ENCODE peak calls at places on chromosomes 11 and 22, in eight cellular contexts. O, V, R, M, S, H, X and U are unnamed samples.

GRCh38 chr11:65189191-65189590 is 7.5 kb downstream of the CAPN1 start:
- DNase-seq in S (no peak), H (no peak), V (no peak), X (no peak), O (no peak), M (no peak), R (peak; percentile 22), U (no peak)

GRCh38 chr11:129287920-129288319 is 87.7 kb upstream of the BARX2 start:
- DNase-seq in S (no peak), R (no peak), M (no peak), X (no peak), H (no peak), V (no peak), O (no peak), U (no peak)

GRCh38 chr11:118058311-118059230 is 18.3 kb upstream of the TMPRSS4 start:
- DNase-seq in M (peak; percentile 47), X (no peak), R (no peak), V (no peak), S (no peak), O (no peak), H (no peak), U (no peak)

GRCh38 chr11:44243633-44244343 is 66.2 kb downstream of the ALX4 start:
- DNase-seq in S (peak; percentile 53), X (no peak), V (peak; percentile 85), O (no peak), M (no peak), R (no peak), H (no peak), U (peak; percentile 33)

GRCh38 chr22:19201130-19201857 is 22.8 kb upstream of the SLC25A1 start:
- DNase-seq in S (no peak), H (no peak), R (no peak), O (no peak), X (no peak), M (no peak), V (no peak), U (no peak)

GRCh38 chr11:7449841-7450214 is 35.5 kb upstream of the OLFML1 start:
- DNase-seq in S (no peak), O (no peak), H (no peak), V (no peak), X (no peak), R (no peak), M (no peak), U (peak; percentile 55)

GRCh38 chr11:86793307-86793706 is 7.0 kb upstream of the PRSS23 start:
- DNase-seq in H (no peak), S (no peak), O (no peak), R (no peak), V (no peak), M (no peak), X (no peak), U (no peak)

GRCh38 chr11:10623797-10624761 is 55.6 kb upstream of the LYVE1 start:
- DNase-seq in H (no peak), X (peak; percentile 71), O (no peak), R (no peak), V (peak; percentile 36), S (peak; percentile 57), M (no peak), U (no peak)

GRCh38 chr11:117281159-117281558 is 10.0 kb upstream of the BACE1-AS start:
- DNase-seq in S (peak; percentile 11), M (no peak), X (no peak), R (no peak), H (no peak), O (no peak), V (no peak), U (peak; percentile 74)

GRCh38 chr11:118910309-118911112 is 15.2 kb downstream of the BCL9L start:
- DNase-seq in H (peak; percentile 33), V (peak; percentile 87), R (no peak), S (peak; percentile 75), O (peak; percentile 77), M (peak; percentile 82), X (peak; percentile 83), U (peak; percentile 93)

DNA sequence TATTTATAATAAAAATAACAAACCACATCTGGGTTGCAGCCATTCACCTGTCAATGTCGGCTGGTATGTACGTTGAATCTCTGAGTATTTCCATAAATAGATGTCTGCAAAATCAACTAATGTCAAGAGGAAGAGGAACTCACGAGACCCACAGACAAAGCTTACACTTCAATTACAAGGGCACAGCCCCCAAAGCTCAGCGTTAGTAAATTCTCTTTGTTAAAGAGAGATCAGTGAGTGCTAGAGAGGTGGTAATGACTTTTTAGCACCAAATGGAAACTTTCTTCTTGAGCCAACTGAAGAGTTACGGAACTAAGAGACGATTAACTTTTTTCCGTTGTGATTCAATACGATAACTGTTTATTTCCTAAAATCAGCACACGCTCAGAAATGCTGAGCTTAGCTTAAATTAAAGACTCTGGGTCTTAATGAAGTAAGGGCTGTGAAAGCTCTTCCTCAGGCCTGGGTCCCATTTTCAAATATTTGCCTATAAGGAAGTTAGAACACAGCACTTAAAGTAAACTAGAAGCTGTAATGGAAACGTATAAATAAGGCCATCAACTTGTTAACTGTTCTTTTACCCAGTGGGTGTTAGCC is 22.7 kb upstream of the TFIP11 start:
- DNase-seq in R (no peak), O (no peak), S (no peak), M (no peak), H (no peak), X (no peak), V (no peak), U (no peak)
- H3K4me1 ChIP-seq in R (peaks cover 5% of the 10 kb centered on the region), O (peaks cover 15% of the 10 kb centered on the region), S (peaks cover 2% of the 10 kb centered on the region), M (peaks cover 20% of the 10 kb centered on the region), H (peaks cover 2% of the 10 kb centered on the region), X (no peaks in the 10 kb centered on the region), V (no peaks in the 10 kb centered on the region), U (peaks cover 2% of the 10 kb centered on the region)

GRCh38 chr22:48071828-48072227 is 1309.4 kb downstream of the TBC1D22A start:
- DNase-seq in M (no peak), S (no peak), X (no peak), O (no peak), H (no peak), R (no peak), V (no peak), U (no peak)

GRCh38 chr22:48071305-48071704 is 1308.9 kb downstream of the TBC1D22A start:
- DNase-seq in O (no peak), R (no peak), H (no peak), M (no peak), X (no peak), S (no peak), V (no peak), U (no peak)

GRCh38 chr22:48070083-48070482 is 1307.6 kb downstream of the TBC1D22A start:
- DNase-seq in M (no peak), H (no peak), X (no peak), R (no peak), S (no peak), O (no peak), V (no peak), U (no peak)

GRCh38 chr22:48070760-48071159 is 1308.3 kb downstream of the TBC1D22A start:
- DNase-seq in M (no peak), O (no peak), V (peak; percentile 33), S (no peak), H (no peak), X (no peak), R (no peak), U (no peak)

GRCh38 chr22:48072777-48073176 is 1310.3 kb downstream of the TBC1D22A start:
- DNase-seq in S (no peak), X (no peak), R (no peak), M (no peak), O (no peak), H (no peak), V (no peak), U (no peak)
- H3K4me1 ChIP-seq in S (no peaks in the 10 kb centered on the region), X (no peaks in the 10 kb centered on the region), R (no peaks in the 10 kb centered on the region), M (no peaks in the 10 kb centered on the region), O (no peaks in the 10 kb centered on the region), H (no peaks in the 10 kb centered on the region), V (no peaks in the 10 kb centered on the region), U (no peaks in the 10 kb centered on the region)

DNA sequence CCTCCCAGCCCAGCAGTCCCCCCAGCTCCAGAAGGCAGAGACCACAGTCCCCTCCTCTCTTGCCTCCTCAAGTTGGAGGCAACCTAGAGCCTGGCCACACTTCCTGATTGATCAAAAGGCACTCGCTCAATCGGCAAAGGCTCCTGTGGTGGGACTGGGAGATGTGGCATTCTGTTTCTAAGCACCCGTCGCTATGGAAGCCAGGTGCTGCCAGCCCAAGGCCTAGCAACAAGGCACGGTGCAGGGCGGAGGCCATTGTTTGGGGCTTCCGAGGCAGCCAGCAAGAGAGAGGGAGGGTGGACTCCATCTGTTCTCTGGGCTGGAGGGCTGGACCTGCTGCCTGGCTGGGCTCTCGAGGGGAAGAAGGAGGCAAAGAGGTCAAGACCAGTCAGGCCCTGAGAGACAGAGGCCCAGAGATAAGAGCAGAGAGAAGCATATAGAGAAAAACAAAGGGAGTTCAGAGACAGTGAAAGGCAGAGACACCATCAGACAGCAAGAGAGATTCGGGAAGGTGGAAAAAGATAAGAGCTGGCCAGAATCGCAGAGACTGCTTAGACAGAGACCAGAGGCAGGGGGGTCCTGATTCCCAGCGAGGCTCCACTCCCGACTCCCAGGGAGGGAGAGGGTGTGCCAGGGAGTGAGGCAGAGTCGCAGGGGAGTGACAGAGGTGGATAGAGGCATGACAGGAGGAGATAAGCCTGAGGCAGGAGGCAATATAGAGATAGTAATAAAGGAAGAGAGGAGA is 21.2 kb downstream of the PDE2A start:
- DNase-seq in V (no peak), O (no peak), H (no peak), S (no peak), X (no peak), M (no peak), R (no peak), U (no peak)
- H3K4me1 ChIP-seq in V (peaks cover 10% of the 10 kb centered on the region), O (no peaks in the 10 kb centered on the region), H (no peaks in the 10 kb centered on the region), S (no peaks in the 10 kb centered on the region), X (no peaks in the 10 kb centered on the region), M (no peaks in the 10 kb centered on the region), R (no peaks in the 10 kb centered on the region), U (peaks cover 2% of the 10 kb centered on the region)

GRCh38 chr22:42907404-42908081 is 50.5 kb upstream of the ARFGAP3 start:
- DNase-seq in R (no peak), H (no peak), X (no peak), M (no peak), S (no peak), O (no peak), V (no peak), U (no peak)

GRCh38 chr22:42912049-42912448 is 55.0 kb upstream of the ARFGAP3 start:
- DNase-seq in R (peak; percentile 43), S (no peak), V (no peak), X (no peak), O (no peak), H (no peak), M (no peak), U (no peak)

GRCh38 chr22:42908082-42908746 is 51.1 kb upstream of the ARFGAP3 start:
- DNase-seq in S (no peak), H (no peak), R (no peak), V (peak; percentile 88), O (no peak), X (no peak), M (no peak), U (no peak)

GRCh38 chr22:42910221-42910942 is 53.3 kb upstream of the ARFGAP3 start:
- DNase-seq in X (no peak), O (no peak), S (no peak), V (no peak), H (no peak), M (no peak), R (peak; percentile 32), U (no peak)

GRCh38 chr22:42909363-42910058 is 52.4 kb upstream of the ARFGAP3 start:
- DNase-seq in X (no peak), O (no peak), V (no peak), S (no peak), H (no peak), R (peak; percentile 16), M (no peak), U (no peak)
- H3K4me1 ChIP-seq in X (peaks cover 35% of the 10 kb centered on the region), O (peaks cover 96% of the 10 kb centered on the region), V (peaks cover 52% of the 10 kb centered on the region), S (peaks cover 4% of the 10 kb centered on the region), H (no peaks in the 10 kb centered on the region), R (peaks cover 47% of the 10 kb centered on the region), M (peaks cover 67% of the 10 kb centered on the region), U (peaks cover 24% of the 10 kb centered on the region)